ENCODE peak calls at places on chromosome 14, in five cellular contexts. C, I, N, O and U are unnamed samples.

GRCh38 chr14:97442363-97442762 is 645.2 kb downstream of the VRK1 start:
- DNase-seq in N (no peak), I (no peak), O (no peak), C (no peak), U (no peak)

GRCh38 chr14:32933623-32933942 is 5.1 kb upstream of the NPAS3 start:
- DNase-seq in N (no peak), I (peak; percentile 78), O (no peak), C (no peak), U (no peak)

GRCh38 chr14:91875515-91876286 is 8.4 kb upstream of the TC2N start:
- DNase-seq in I (no peak), N (no peak), O (no peak), C (no peak), U (no peak)

GRCh38 chr14:80978403-80978802 is 23.0 kb downstream of the TSHR start:
- DNase-seq in N (no peak), C (peak; percentile 14), O (no peak), I (no peak), U (no peak)

GRCh38 chr14:101600336-101600890 is 39.1 kb downstream of the DIO3 start:
- DNase-seq in N (no peak), I (no peak), O (peak; percentile 28), C (no peak), U (no peak)

GRCh38 chr14:37230551-37231194 is 32.9 kb downstream of the MIPOL1 start:
- DNase-seq in C (peak; percentile 16), N (no peak), I (peak; percentile 66), O (no peak), U (no peak)

GRCh38 chr14:65948302-65948701 is 535.8 kb downstream of the FUT8 start:
- DNase-seq in N (no peak), C (no peak), I (no peak), O (no peak), U (no peak)

GRCh38 chr14:69637503-69638030 is 26.2 kb downstream of the SUSD6 start:
- DNase-seq in I (peak; percentile 42), O (no peak), C (peak; percentile 23), N (no peak), U (no peak)

GRCh38 chr14:64074961-64075619 is 219.1 kb downstream of the ESR2 start:
- DNase-seq in N (no peak), C (no peak), O (no peak), I (peak; percentile 68), U (no peak)

GRCh38 chr14:25121342-25122129 is 71.6 kb upstream of the STXBP6 start:
- DNase-seq in O (peak; percentile 70), N (no peak), I (peak; percentile 80), C (no peak), U (no peak)

GRCh38 chr14:28057286-28058011 is 709.1 kb upstream of the FOXG1 start:
- DNase-seq in N (no peak), C (no peak), O (no peak), I (no peak), U (no peak)
- H3K9me3 ChIP-seq in N (no peaks in the 10 kb centered on the region), C (no peaks in the 10 kb centered on the region), O (no peaks in the 10 kb centered on the region), I (no peaks in the 10 kb centered on the region), U (no peaks in the 10 kb centered on the region)

DNA sequence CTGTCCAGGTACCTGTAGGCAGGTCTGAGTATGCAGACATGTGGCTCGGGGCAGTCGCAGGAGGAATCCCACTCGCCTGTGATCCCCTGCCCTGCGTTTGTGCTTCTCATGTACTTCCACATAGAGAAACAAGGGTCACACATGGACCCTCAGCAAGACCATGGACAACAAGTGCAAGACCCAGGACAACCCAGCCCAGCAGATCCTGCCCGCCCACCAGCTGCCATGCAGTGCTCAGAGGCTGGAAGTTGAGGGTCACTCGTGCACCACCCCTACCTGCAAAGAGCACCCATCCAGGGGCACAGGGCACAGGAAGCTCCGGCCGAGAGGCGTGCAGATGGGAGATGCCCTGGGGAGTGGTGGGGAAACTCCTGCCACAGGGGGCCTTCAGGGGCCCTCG is 67.5 kb upstream of the C14orf180 start:
- DNase-seq in N (no peak), C (no peak), I (no peak), O (no peak), U (no peak)
- H3K9me3 ChIP-seq in N (peaks cover 8% of the 10 kb centered on the region), C (no peaks in the 10 kb centered on the region), I (peaks cover 4% of the 10 kb centered on the region), O (peaks cover 24% of the 10 kb centered on the region), U (peaks cover 9% of the 10 kb centered on the region)

GRCh38 chr14:60956202-60956601 is 24.7 kb downstream of the TRMT5 start:
- DNase-seq in I (no peak), N (no peak), C (no peak), O (no peak), U (no peak)
- H3K9me3 ChIP-seq in I (peaks cover 56% of the 10 kb centered on the region), N (peaks cover 51% of the 10 kb centered on the region), C (peaks cover 6% of the 10 kb centered on the region), O (peaks cover 39% of the 10 kb centered on the region), U (no peaks in the 10 kb centered on the region)

GRCh38 chr14:41825622-41826021 is 218.9 kb downstream of the LRFN5 start:
- DNase-seq in I (no peak), O (no peak), N (no peak), C (no peak), U (no peak)

DNA sequence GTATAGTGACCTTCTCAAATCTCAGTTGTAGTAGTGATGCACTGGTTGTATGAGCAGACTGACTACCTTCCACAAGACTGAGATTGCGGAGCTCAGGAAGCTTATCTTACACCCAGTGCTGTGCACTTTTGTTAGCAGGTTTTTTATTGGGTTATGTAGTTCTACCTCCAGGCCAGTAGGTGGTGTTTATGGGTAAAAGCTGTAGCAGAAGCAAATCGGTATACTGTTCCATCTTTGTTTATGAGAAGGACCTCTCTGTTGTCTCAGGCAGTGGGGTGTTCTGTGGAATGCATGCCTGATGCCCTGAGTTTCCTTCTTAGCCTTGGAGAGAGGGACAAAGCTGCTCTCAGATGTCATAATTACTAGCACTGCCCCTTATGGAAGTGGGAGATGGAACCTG is 217.8 kb downstream of the LRFN5 start:
- DNase-seq in C (no peak), I (no peak), N (no peak), O (no peak), U (no peak)
- H3K9me3 ChIP-seq in C (no peaks in the 10 kb centered on the region), I (peaks cover 11% of the 10 kb centered on the region), N (peaks cover 16% of the 10 kb centered on the region), O (peaks cover 18% of the 10 kb centered on the region), U (no peaks in the 10 kb centered on the region)